ENCODE peak calls at places on chromosome 18, in seven cellular contexts. One of them, this sample, is unnamed.

GRCh38 chr18:76959605-76960004 is 137.2 kb downstream of the ZNF236 start:
- DNase-seq in breast epithelium: no peak
- DNase-seq in sigmoid colon: no peak
- DNase-seq in stomach: no peak
- DNase-seq in GM12892: no peak
- DNase-seq in GM12891: no peak
- DNase-seq in HCT116: no peak
- DNase-seq in this sample: no peak

GRCh38 chr18:13222371-13223281 is 4.1 kb downstream of the LDLRAD4 start:
- DNase-seq in breast epithelium: no peak
- DNase-seq in sigmoid colon: peak
- DNase-seq in stomach: peak
- DNase-seq in GM12892: no peak
- DNase-seq in GM12891: no peak
- DNase-seq in HCT116: no peak
- DNase-seq in this sample: no peak

GRCh38 chr18:55588876-55589595 is 1.0 kb upstream of the TCF4 start:
- DNase-seq in breast epithelium: no peak
- DNase-seq in sigmoid colon: no peak
- DNase-seq in stomach: no peak
- DNase-seq in GM12892: no peak
- DNase-seq in GM12891: no peak
- DNase-seq in HCT116: no peak
- DNase-seq in this sample: no peak

GRCh38 chr18:12946549-12947354 is 1.1 kb upstream of the SEH1L start:
- DNase-seq in breast epithelium: peak
- DNase-seq in sigmoid colon: peak
- DNase-seq in stomach: peak
- DNase-seq in GM12892: no peak
- DNase-seq in GM12891: peak
- DNase-seq in HCT116: peak
- DNase-seq in this sample: no peak

GRCh38 chr18:50729986-50730385 is 89.8 kb downstream of the MRO start:
- DNase-seq in breast epithelium: no peak
- DNase-seq in sigmoid colon: no peak
- DNase-seq in stomach: no peak
- DNase-seq in GM12892: no peak
- DNase-seq in GM12891: no peak
- DNase-seq in HCT116: no peak
- DNase-seq in this sample: no peak

GRCh38 chr18:54181856-54182612 is 42.4 kb downstream of the MBD2 start:
- DNase-seq in breast epithelium: no peak
- DNase-seq in sigmoid colon: no peak
- DNase-seq in stomach: no peak
- DNase-seq in GM12892: no peak
- DNase-seq in GM12891: no peak
- DNase-seq in HCT116: no peak
- DNase-seq in this sample: no peak

GRCh38 chr18:28075501-28075900 is 101.4 kb downstream of the CDH2 start:
- DNase-seq in breast epithelium: no peak
- DNase-seq in sigmoid colon: no peak
- DNase-seq in stomach: no peak
- DNase-seq in GM12892: no peak
- DNase-seq in GM12891: no peak
- DNase-seq in HCT116: no peak
- DNase-seq in this sample: no peak

GRCh38 chr18:76927216-76927725 is 104.9 kb downstream of the ZNF236 start:
- DNase-seq in breast epithelium: no peak
- DNase-seq in sigmoid colon: no peak
- DNase-seq in stomach: no peak
- DNase-seq in GM12892: no peak
- DNase-seq in GM12891: no peak
- DNase-seq in HCT116: no peak
- DNase-seq in this sample: no peak

GRCh38 chr18:55442561-55442960 is 145.4 kb downstream of the TCF4 start:
- DNase-seq in breast epithelium: no peak
- DNase-seq in sigmoid colon: no peak
- DNase-seq in stomach: no peak
- DNase-seq in GM12892: no peak
- DNase-seq in GM12891: no peak
- DNase-seq in HCT116: no peak
- DNase-seq in this sample: no peak

GRCh38 chr18:6449213-6449612 is 34.5 kb upstream of the L3MBTL4 start:
- DNase-seq in breast epithelium: no peak
- DNase-seq in sigmoid colon: no peak
- DNase-seq in stomach: no peak
- DNase-seq in GM12892: no peak
- DNase-seq in GM12891: no peak
- DNase-seq in HCT116: no peak
- DNase-seq in this sample: no peak

GRCh38 chr18:75157851-75158250 is 51.1 kb downstream of the PTGR3 start:
- DNase-seq in breast epithelium: no peak
- DNase-seq in sigmoid colon: peak
- DNase-seq in stomach: no peak
- DNase-seq in GM12892: no peak
- DNase-seq in GM12891: no peak
- DNase-seq in HCT116: no peak
- DNase-seq in this sample: no peak

GRCh38 chr18:23453657-23454011 is 547 bp downstream of the RIOK3 start:
- DNase-seq in breast epithelium: no peak
- DNase-seq in sigmoid colon: no peak
- DNase-seq in stomach: no peak
- DNase-seq in GM12892: no peak
- DNase-seq in GM12891: no peak
- DNase-seq in HCT116: no peak
- DNase-seq in this sample: no peak

GRCh38 chr18:55102508-55102907 is 143.2 kb upstream of the CCDC68 start:
- DNase-seq in breast epithelium: no peak
- DNase-seq in sigmoid colon: no peak
- DNase-seq in stomach: no peak
- DNase-seq in GM12892: no peak
- DNase-seq in GM12891: no peak
- DNase-seq in HCT116: no peak
- DNase-seq in this sample: no peak

GRCh38 chr18:9106094-9106493 is 3.6 kb downstream of the NDUFV2 start:
- DNase-seq in breast epithelium: no peak
- DNase-seq in sigmoid colon: no peak
- DNase-seq in stomach: no peak
- DNase-seq in GM12892: no peak
- DNase-seq in GM12891: no peak
- DNase-seq in HCT116: no peak
- DNase-seq in this sample: no peak

GRCh38 chr18:9827856-9828793 is 57.6 kb upstream of the TXNDC2 start:
- DNase-seq in breast epithelium: peak
- DNase-seq in sigmoid colon: peak
- DNase-seq in stomach: peak
- DNase-seq in GM12892: no peak
- DNase-seq in GM12891: no peak
- DNase-seq in HCT116: peak
- DNase-seq in this sample: peak

GRCh38 chr18:8982416-8983183 is 119.9 kb upstream of the NDUFV2 start:
- DNase-seq in breast epithelium: peak
- DNase-seq in sigmoid colon: no peak
- DNase-seq in stomach: peak
- DNase-seq in GM12892: no peak
- DNase-seq in GM12891: no peak
- DNase-seq in HCT116: peak
- DNase-seq in this sample: no peak

GRCh38 chr18:52888014-52888413 is 548.0 kb downstream of the DCC start:
- DNase-seq in breast epithelium: no peak
- DNase-seq in sigmoid colon: no peak
- DNase-seq in stomach: no peak
- DNase-seq in GM12892: no peak
- DNase-seq in GM12891: no peak
- DNase-seq in HCT116: no peak
- DNase-seq in this sample: no peak

GRCh38 chr18:69495338-69495737 is 94.7 kb downstream of the DOK6 start:
- DNase-seq in breast epithelium: no peak
- DNase-seq in sigmoid colon: no peak
- DNase-seq in stomach: no peak
- DNase-seq in GM12892: no peak
- DNase-seq in GM12891: no peak
- DNase-seq in HCT116: no peak
- DNase-seq in this sample: no peak

GRCh38 chr18:63314991-63315662 is 4.4 kb downstream of the BCL2 start:
- DNase-seq in breast epithelium: no peak
- DNase-seq in sigmoid colon: no peak
- DNase-seq in stomach: no peak
- DNase-seq in GM12892: no peak
- DNase-seq in GM12891: no peak
- DNase-seq in HCT116: no peak
- DNase-seq in this sample: no peak

GRCh38 chr18:7817596-7817995 is 250.5 kb downstream of the PTPRM start:
- DNase-seq in breast epithelium: no peak
- DNase-seq in sigmoid colon: no peak
- DNase-seq in stomach: no peak
- DNase-seq in GM12892: no peak
- DNase-seq in GM12891: no peak
- DNase-seq in HCT116: no peak
- DNase-seq in this sample: no peak

GRCh38 chr18:24611075-24611474 is 150.6 kb downstream of the HRH4 start:
- DNase-seq in breast epithelium: no peak
- DNase-seq in sigmoid colon: no peak
- DNase-seq in stomach: no peak
- DNase-seq in GM12892: no peak
- DNase-seq in GM12891: no peak
- DNase-seq in HCT116: no peak
- DNase-seq in this sample: no peak

GRCh38 chr18:331231-331771 is 63.5 kb upstream of the THOC1 start:
- DNase-seq in breast epithelium: no peak
- DNase-seq in sigmoid colon: no peak
- DNase-seq in stomach: no peak
- DNase-seq in GM12892: no peak
- DNase-seq in GM12891: no peak
- DNase-seq in HCT116: no peak
- DNase-seq in this sample: no peak

GRCh38 chr18:334575-335132 is 66.8 kb upstream of the THOC1 start:
- DNase-seq in breast epithelium: no peak
- DNase-seq in sigmoid colon: no peak
- DNase-seq in stomach: no peak
- DNase-seq in GM12892: no peak
- DNase-seq in GM12891: no peak
- DNase-seq in HCT116: no peak
- DNase-seq in this sample: no peak

GRCh38 chr18:332007-332406 is 64.2 kb upstream of the THOC1 start:
- DNase-seq in breast epithelium: no peak
- DNase-seq in sigmoid colon: no peak
- DNase-seq in stomach: no peak
- DNase-seq in GM12892: no peak
- DNase-seq in GM12891: no peak
- DNase-seq in HCT116: no peak
- DNase-seq in this sample: no peak

GRCh38 chr18:335741-336140 is 67.9 kb upstream of the THOC1 start:
- DNase-seq in breast epithelium: no peak
- DNase-seq in sigmoid colon: no peak
- DNase-seq in stomach: no peak
- DNase-seq in GM12892: no peak
- DNase-seq in GM12891: no peak
- DNase-seq in HCT116: no peak
- DNase-seq in this sample: no peak

DNA sequence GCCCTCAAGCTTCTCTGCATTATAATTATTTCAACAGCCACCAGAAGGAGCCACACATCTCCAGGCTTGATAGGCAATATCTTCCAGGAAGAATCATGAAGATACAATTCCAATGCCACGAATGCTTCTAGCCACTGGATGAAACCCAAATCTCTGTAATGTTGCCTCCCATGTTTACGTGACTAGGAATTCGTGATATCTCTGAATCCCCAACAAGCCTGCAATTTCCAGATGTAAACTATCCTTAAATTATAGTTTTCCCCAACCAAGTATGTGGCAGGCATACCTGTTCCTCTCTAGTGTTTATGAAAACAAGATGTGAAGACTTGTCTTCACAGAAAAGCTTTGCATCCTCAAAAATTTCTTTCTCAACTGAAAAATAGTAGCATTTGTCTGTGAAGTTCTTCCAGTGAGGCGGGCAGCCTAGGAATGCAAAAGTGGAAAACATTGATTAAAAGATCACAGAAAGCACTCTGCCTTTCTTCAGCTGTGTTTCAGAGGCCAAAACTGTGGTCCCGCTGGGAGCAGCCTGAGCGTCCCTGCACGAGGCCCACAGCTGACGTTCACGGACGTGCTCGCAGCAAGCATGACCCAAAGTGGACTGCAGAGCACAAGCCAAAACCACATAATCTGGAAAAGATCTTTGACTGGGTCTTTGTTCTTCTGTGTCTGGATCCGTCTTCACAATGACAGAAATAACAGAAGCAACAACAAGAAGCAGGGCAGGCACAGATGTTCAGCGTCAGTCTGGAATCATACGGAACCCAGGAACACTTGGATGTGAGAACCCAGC is 65.1 kb upstream of the THOC1 start:
- DNase-seq in breast epithelium: peak
- DNase-seq in sigmoid colon: peak
- DNase-seq in stomach: no peak
- DNase-seq in GM12892: no peak
- DNase-seq in GM12891: no peak
- DNase-seq in HCT116: no peak
- DNase-seq in this sample: no peak
- TF ChIP-seq POLR2AphosphoS5 in breast epithelium: no peak
- TF ChIP-seq POLR2AphosphoS5 in sigmoid colon: peak
- TF ChIP-seq POLR2AphosphoS5 in stomach: no peak
- TF ChIP-seq POLR2AphosphoS5 in GM12892: no peak
- TF ChIP-seq POLR2AphosphoS5 in GM12891: no peak
- TF ChIP-seq POLR2AphosphoS5 in HCT116: no peak
- TF ChIP-seq POLR2AphosphoS5 in this sample: no peak

DNA sequence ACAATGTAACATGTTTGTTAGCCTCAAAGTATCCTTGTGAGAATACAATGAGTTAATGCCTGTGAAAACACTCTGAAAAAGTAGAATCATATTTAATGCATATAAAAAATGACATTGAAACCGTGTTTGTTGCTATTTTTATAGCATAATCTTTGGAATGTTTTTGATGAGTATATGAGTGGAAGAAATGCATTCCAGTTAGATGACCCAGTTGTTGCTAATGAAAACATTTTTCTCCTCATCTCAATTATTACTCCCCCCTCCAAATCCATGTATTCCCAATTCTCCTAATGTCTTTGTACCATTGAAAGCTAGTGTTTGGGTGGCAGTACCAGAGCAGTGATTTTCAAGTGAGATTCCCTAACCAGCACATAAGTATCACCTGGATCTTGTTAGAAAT is 67.1 kb upstream of the DSEL start:
- DNase-seq in breast epithelium: no peak
- DNase-seq in sigmoid colon: no peak
- DNase-seq in stomach: no peak
- DNase-seq in GM12892: no peak
- DNase-seq in GM12891: no peak
- DNase-seq in HCT116: no peak
- DNase-seq in this sample: no peak
- TF ChIP-seq POLR2A in breast epithelium: no peak
- TF ChIP-seq POLR2A in sigmoid colon: no peak
- TF ChIP-seq POLR2A in stomach: no peak
- TF ChIP-seq POLR2A in GM12892: no peak
- TF ChIP-seq POLR2A in GM12891: no peak
- TF ChIP-seq POLR2A in HCT116: no peak
- TF ChIP-seq POLR2A in this sample: no peak

GRCh38 chr18:36441872-36442271 is 144.4 kb downstream of the FHOD3 start:
- DNase-seq in breast epithelium: no peak
- DNase-seq in sigmoid colon: no peak
- DNase-seq in stomach: no peak
- DNase-seq in GM12892: no peak
- DNase-seq in GM12891: no peak
- DNase-seq in HCT116: no peak
- DNase-seq in this sample: no peak
- TF ChIP-seq POLR2AphosphoS5 in breast epithelium: no peak
- TF ChIP-seq POLR2AphosphoS5 in sigmoid colon: no peak
- TF ChIP-seq POLR2AphosphoS5 in stomach: no peak
- TF ChIP-seq POLR2AphosphoS5 in GM12892: no peak
- TF ChIP-seq POLR2AphosphoS5 in GM12891: no peak
- TF ChIP-seq POLR2AphosphoS5 in HCT116: no peak
- TF ChIP-seq POLR2AphosphoS5 in this sample: no peak

GRCh38 chr18:31269508-31270074 is 48.4 kb upstream of the DSG1 start:
- DNase-seq in breast epithelium: no peak
- DNase-seq in sigmoid colon: no peak
- DNase-seq in stomach: peak
- DNase-seq in GM12892: no peak
- DNase-seq in GM12891: no peak
- DNase-seq in HCT116: no peak
- DNase-seq in this sample: no peak
- TF ChIP-seq POLR2A in breast epithelium: no peak
- TF ChIP-seq POLR2A in sigmoid colon: no peak
- TF ChIP-seq POLR2A in stomach: no peak
- TF ChIP-seq POLR2A in GM12892: no peak
- TF ChIP-seq POLR2A in GM12891: no peak
- TF ChIP-seq POLR2A in HCT116: no peak
- TF ChIP-seq POLR2A in this sample: no peak